ENCODE peak calls at places on chromosomes 12 and 14, in six cellular contexts. K is body of pancreas, B is transverse colon, N is heart left ventricle, D is Peyer's patch, Y is ovary. U is an unnamed sample.

GRCh38 chr12:14873440-14874185 is 12.0 kb downstream of the MGP start:
- DNase-seq in K (no peak), B (no peak), N (no peak), D (no peak), Y (no peak), U (no peak)

GRCh38 chr12:62679569-62679968 is 212.9 kb downstream of the MON2 start:
- DNase-seq in K (no peak), B (no peak), N (no peak), D (no peak), Y (no peak), U (no peak)

GRCh38 chr14:104870368-104871144 is 5.5 kb downstream of the CEP170B start:
- DNase-seq in K (peak), B (peak), N (no peak), D (peak), Y (no peak), U (no peak)

GRCh38 chr14:75059642-75060041 is 4.2 kb downstream of the ACYP1 start:
- DNase-seq in K (no peak), B (no peak), N (no peak), D (no peak), Y (no peak), U (no peak)

GRCh38 chr12:56220611-56221232 is 1.0 kb downstream of the RNF41 start:
- DNase-seq in K (no peak), B (no peak), N (no peak), D (peak), Y (no peak), U (no peak)

GRCh38 chr12:22709292-22709691 is 84.3 kb downstream of the ETNK1 start:
- DNase-seq in K (no peak), B (no peak), N (no peak), D (no peak), Y (no peak), U (no peak)

GRCh38 chr12:18158774-18159557 is 69.0 kb upstream of the RERGL start:
- DNase-seq in K (no peak), B (no peak), N (no peak), D (peak), Y (no peak), U (no peak)

GRCh38 chr14:48665077-48665784 is 920.9 kb downstream of the RPS29 start:
- DNase-seq in K (no peak), B (no peak), N (no peak), D (no peak), Y (no peak), U (no peak)

GRCh38 chr14:29310757-29311156 is 544.2 kb downstream of the FOXG1 start:
- DNase-seq in K (no peak), B (no peak), N (no peak), D (no peak), Y (no peak), U (no peak)

GRCh38 chr14:39342768-39343167 is 89.5 kb downstream of the FBXO33 start:
- DNase-seq in K (no peak), B (no peak), N (no peak), D (no peak), Y (no peak), U (no peak)

GRCh38 chr12:89082354-89082753 is 269.9 kb downstream of the DUSP6 start:
- DNase-seq in K (no peak), B (no peak), N (no peak), D (no peak), Y (no peak), U (no peak)

GRCh38 chr12:89181271-89181920 is 170.9 kb downstream of the DUSP6 start:
- DNase-seq in K (no peak), B (no peak), N (no peak), D (no peak), Y (no peak), U (peak)

GRCh38 chr14:104900639-104901512 is 23.8 kb upstream of the PLD4 start:
- DNase-seq in K (no peak), B (no peak), N (no peak), D (no peak), Y (no peak), U (no peak)

GRCh38 chr12:65685514-65685913 is 138.8 kb upstream of the HMGA2 start:
- DNase-seq in K (no peak), B (no peak), N (no peak), D (no peak), Y (no peak), U (no peak)

GRCh38 chr12:23222801-23223200 is 597.8 kb downstream of the ETNK1 start:
- DNase-seq in K (no peak), B (no peak), N (no peak), D (no peak), Y (no peak), U (no peak)

DNA sequence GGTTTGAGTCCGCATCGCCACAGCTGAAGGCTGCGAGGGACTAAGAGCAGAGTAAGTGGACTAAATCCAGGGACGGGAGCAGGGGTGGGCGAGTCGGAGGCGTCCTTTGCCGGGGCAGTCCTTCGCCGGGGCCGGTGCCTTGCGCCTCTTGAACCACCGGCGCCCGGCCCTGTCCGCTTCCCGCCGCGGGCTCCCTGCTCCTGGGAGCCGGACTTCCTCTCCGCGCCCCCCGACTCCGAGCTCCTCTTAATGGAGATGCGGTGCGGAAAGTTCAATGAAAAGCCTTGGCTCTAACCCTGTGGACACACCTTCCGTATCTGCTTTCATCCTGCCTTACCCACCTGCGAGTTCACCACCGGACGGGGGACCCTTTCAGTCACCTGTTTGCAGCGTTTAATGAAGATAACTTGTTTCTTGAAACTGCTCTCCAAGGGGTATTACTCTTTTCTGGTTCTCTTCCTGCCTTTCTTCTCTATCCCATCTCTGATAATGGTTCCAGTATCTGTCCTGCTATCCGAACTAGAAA is 453 bp downstream of the FGFR1OP2 start:
- DNase-seq in K (no peak), B (no peak), N (no peak), D (no peak), Y (no peak), U (peak)
- TF ChIP-seq POLR2A in K (no peak), B (no peak), N (no peak), D (no peak), Y (no peak), U (no peak)

DNA sequence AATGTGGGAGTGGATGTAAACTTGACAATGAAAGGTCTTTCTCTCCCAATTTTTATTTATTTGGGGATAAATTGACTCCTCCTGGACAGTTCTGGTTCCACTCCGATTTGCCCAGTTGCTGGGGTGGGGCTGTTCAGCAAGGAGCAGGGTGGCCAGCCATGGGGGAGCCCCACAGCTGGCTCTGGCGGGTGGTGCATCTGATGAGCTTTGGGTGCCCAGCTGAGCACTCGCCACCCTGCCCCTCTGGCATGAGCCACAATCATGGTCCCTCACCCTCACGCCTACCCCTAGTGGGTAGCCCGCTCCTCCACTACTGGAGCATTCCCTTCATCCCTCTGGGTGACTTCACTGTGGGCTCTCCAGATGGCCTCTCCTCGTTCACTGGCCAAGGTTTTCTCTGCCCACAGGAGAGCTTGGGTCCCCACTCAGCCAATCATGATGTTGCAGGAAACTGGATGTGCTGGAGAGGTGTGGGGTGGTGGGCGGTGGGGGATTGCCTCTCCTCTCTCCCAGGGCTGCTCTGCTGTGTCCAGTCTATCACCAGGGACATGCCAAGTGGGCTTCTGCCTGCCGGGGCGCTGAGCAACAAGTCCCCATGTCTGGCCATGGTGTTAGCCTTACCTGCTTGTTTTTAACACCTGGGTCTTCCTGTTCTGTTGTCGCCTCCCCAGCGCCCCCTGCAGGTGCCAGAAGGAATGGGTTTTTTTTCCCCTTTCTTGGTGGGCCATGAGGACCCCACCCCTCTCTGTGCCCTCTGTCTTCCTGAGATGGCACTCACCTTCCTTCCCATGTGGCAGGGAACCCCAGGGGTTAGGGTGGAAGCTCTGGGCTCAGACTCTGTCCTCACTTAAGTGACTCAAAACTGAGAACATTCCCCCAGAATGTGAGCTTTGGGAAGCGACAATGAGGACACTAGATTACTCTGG is 3.4 kb downstream of the CYP46A1 start:
- DNase-seq in K (no peak), B (no peak), N (no peak), D (peak), Y (no peak), U (no peak)
- TF ChIP-seq POLR2A in K (no peak), B (no peak), N (no peak), D (no peak), Y (no peak), U (no peak)

GRCh38 chr12:45728625-45729232 is 777 bp upstream of the ARID2 start:
- DNase-seq in K (peak), B (peak), N (peak), D (peak), Y (peak), U (peak)

GRCh38 chr12:45726594-45727300 is 2.8 kb upstream of the ARID2 start:
- DNase-seq in K (peak), B (peak), N (peak), D (peak), Y (peak), U (peak)

GRCh38 chr12:45727301-45727993 is 2.1 kb upstream of the ARID2 start:
- DNase-seq in K (peak), B (peak), N (peak), D (peak), Y (peak), U (peak)

GRCh38 chr12:45727994-45728624 is 1.4 kb upstream of the ARID2 start:
- DNase-seq in K (no peak), B (no peak), N (no peak), D (no peak), Y (no peak), U (no peak)

DNA sequence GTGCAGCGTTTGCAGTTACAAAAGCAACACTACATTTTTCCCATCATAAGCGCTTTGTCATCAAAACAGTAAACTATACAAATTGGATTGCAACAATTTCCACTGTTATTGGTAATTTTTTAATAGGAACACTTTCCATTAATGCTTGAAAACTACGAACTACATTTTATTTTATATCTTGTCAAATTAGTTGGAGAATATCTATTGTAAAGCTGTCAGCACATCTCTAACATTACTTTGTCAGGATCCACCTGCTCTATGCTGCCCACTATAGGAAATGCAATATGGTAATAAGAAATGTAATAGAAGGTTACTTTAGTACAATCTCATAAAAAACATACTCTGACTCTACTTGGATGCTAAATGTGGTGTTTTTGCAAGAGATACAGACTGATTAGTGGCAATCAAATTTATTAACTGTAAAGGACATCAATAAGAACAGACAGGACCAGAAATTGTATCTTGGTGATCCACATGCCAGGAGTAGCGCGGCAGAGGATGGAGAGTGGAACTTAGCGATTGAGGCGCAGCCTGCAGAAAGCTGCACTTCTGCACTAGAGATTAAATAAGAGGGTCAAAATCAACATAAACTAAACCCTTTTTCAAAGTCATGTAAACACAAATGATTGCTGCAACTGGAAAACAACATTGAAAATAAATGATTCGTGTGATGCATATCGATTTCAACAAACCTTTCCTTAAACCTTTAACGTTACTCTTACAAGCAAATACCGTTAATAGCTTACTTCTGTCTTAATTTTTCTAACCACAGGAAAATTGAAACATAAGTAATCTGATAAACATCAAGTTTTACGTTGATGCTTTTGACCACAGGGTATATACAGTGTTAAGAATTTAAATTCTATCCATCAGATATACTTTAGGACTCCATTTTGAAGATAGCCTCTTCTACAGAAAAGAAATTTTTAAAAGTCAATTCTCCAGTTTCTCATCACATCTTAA is 3.6 kb upstream of the ARID2 start:
- DNase-seq in K (no peak), B (peak), N (no peak), D (peak), Y (no peak), U (peak)
- TF ChIP-seq POLR2A in K (no peak), B (no peak), N (no peak), D (no peak), Y (no peak), U (no peak)

GRCh38 chr14:95536036-95536577 is 1.3 kb downstream of the GLRX5 start:
- DNase-seq in K (no peak), B (no peak), N (no peak), D (no peak), Y (no peak), U (no peak)
- TF ChIP-seq POLR2A in K (no peak), B (no peak), N (no peak), D (no peak), Y (no peak), U (no peak)

GRCh38 chr14:37197421-37198272 is at the start of gene MIPOL1:
- DNase-seq in K (peak), B (peak), N (peak), D (peak), Y (peak), U (no peak)
- TF ChIP-seq POLR2A in K (peak), B (peak), N (no peak), D (no peak), Y (peak), U (no peak)

DNA sequence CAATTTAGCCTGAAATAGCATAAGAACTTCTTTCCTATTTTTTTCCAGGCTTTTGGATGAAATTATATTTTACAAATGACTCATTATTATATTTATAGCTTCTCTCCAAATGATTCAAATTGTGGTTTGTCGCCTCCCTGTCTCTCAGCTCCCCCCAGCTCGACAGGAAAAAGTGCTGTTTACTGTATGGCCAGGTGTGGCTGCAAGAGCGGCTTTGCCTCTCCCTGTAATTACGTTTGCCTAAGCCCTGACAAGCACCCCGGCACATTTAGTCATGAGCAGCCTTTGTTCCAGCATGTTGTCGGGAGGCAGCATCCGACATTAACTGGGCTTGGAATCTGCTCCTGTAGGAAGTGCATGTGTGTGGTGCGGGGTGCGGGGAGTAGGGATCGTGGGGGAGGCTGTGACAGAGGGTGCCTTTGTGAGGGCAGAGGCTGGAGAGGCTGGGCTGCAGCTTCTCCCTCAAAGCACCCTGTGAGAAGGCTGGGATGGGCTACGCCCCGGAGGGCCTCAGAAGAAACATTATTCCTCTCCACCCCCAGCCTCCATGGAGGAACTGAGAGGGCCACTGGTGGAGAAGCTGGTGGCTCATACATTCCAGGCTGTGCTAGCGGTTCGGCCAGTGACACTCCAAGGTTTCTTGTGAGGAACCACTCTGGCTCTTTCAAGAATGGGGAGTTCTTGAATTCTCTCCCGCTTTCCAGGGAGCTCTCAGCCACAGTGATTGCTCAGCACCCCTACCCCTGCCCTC is 42.1 kb upstream of the CTDSP2 start:
- DNase-seq in K (no peak), B (peak), N (peak), D (peak), Y (peak), U (peak)
- TF ChIP-seq POLR2A in K (no peak), B (peak), N (no peak), D (no peak), Y (no peak), U (peak)

DNA sequence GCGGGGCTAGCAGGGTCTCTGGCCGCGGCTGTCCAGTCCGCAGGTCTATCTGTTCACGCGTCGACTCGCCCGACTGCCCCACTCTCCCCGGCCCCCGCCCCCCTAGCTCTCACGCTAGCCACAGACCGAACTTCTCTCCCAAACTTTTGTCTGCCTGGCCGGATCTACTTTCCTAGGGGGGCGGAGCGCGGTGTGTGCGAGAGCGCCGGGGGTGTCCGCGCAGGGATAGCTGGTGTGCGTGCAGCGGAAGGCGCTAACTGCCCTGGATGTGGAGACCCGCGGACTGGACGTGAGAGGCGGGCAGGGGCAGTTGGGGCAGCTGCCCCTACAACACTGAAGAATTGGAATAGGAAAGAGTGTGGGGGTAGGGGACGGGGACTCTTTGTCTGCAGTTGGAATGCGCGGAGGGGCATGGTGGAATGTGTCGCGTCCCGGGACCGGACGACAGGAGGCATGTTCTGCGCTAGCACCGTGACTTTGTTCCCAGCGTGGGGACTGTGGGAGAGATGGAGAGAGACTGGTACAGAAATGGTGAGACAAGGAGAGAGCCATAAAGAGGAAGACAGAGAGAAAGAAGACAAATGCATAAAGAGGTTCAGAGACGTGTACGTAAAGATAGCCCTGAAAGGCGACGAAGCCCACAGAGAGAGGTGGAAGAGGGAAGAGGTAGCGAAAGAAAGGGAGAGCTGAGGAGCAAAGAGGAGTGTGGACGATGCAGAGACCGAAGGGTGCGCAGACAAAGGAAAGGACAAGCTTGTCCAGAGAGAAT is at the start of gene AJUBA:
- DNase-seq in K (peak), B (peak), N (peak), D (peak), Y (peak), U (no peak)
- TF ChIP-seq POLR2A in K (peak), B (peak), N (no peak), D (no peak), Y (peak), U (peak)

U was measured in H54.